ENCODE peak calls at places on chromosomes 16 and 17, in ten cellular contexts. R is pancreas; O is fibroblast of mammary gland; Y is right lobe of liver; I is AG10803; L is SK-MEL-5; N is stimulated activated CD4-positive, alpha-beta T cell treated with anti-CD3 and anti-CD28 coated beads, Interleukin-1b, Interleukin-23, amount 100 ng/mL, for 24 hours; H is effector memory CD4-positive, alpha-beta T cell; Z is cerebellar cortex; S is DMS53. J is an unnamed sample.

GRCh38 chr16:22360963-22361659 is 13.3 kb downstream of the CDR2 start:
- DNase-seq in R (no peak), O (no peak), Y (no peak), I (no peak), L (peak), N (no peak), H (no peak), Z (no peak), S (no peak), J (no peak)

GRCh38 chr17:32197987-32198386 is 55.7 kb downstream of the RHOT1 start:
- DNase-seq in R (no peak), O (no peak), Y (no peak), I (no peak), L (no peak), N (no peak), H (no peak), Z (no peak), S (no peak), J (no peak)

GRCh38 chr17:27760069-27760885 is 40.1 kb downstream of the NOS2 start:
- DNase-seq in R (peak), O (peak), Y (peak), I (peak), L (peak), N (peak), H (peak), Z (peak), S (peak), J (no peak)

GRCh38 chr16:85504242-85504641 is 108.9 kb upstream of the GSE1 start:
- DNase-seq in R (no peak), O (no peak), Y (no peak), I (no peak), L (no peak), N (no peak), H (no peak), Z (no peak), S (peak), J (no peak)

GRCh38 chr16:66036162-66036561 is 330.3 kb upstream of the CDH5 start:
- DNase-seq in R (no peak), O (peak), Y (peak), I (peak), L (no peak), N (no peak), H (no peak), Z (no peak), S (no peak), J (no peak)

GRCh38 chr17:57405486-57406072 is 149.3 kb downstream of the MSI2 start:
- DNase-seq in R (no peak), O (no peak), Y (no peak), I (no peak), L (no peak), N (no peak), H (no peak), Z (no peak), S (no peak), J (no peak)

GRCh38 chr16:1202274-1202673 is 22.8 kb downstream of the TPSG1 start:
- DNase-seq in R (no peak), O (no peak), Y (no peak), I (no peak), L (no peak), N (no peak), H (no peak), Z (no peak), S (no peak), J (no peak)

GRCh38 chr16:72474511-72475123 is 302.7 kb upstream of the PMFBP1 start:
- DNase-seq in R (no peak), O (peak), Y (no peak), I (peak), L (peak), N (no peak), H (no peak), Z (peak), S (peak), J (no peak)

GRCh38 chr17:33686171-33686570 is 393.1 kb upstream of the ASIC2 start:
- DNase-seq in R (no peak), O (peak), Y (no peak), I (no peak), L (peak), N (no peak), H (no peak), Z (no peak), S (peak), J (no peak)

GRCh38 chr16:59880626-59881025 is 1146.5 kb upstream of the GOT2 start:
- DNase-seq in R (no peak), O (no peak), Y (no peak), I (peak), L (peak), N (no peak), H (no peak), Z (no peak), S (no peak), J (no peak)

GRCh38 chr16:86508947-86509758 is 1.2 kb upstream of the FOXF1 start:
- DNase-seq in R (no peak), O (peak), Y (peak), I (peak), L (no peak), N (no peak), H (no peak), Z (no peak), S (peak), J (no peak)

GRCh38 chr17:82978765-82979349 is 100.6 kb upstream of the METRNL start:
- DNase-seq in R (no peak), O (no peak), Y (no peak), I (no peak), L (no peak), N (no peak), H (no peak), Z (no peak), S (no peak), J (no peak)

GRCh38 chr16:75591001-75591852 is 25.0 kb downstream of the GABARAPL2 start:
- DNase-seq in R (no peak), O (peak), Y (no peak), I (peak), L (no peak), N (no peak), H (no peak), Z (no peak), S (no peak), J (no peak)

GRCh38 chr16:24036614-24037013 is 200.8 kb downstream of the PRKCB start:
- DNase-seq in R (peak), O (peak), Y (no peak), I (peak), L (peak), N (peak), H (peak), Z (peak), S (peak), J (peak)

GRCh38 chr16:55475919-55476318 is 3.1 kb upstream of the MMP2 start:
- DNase-seq in R (no peak), O (no peak), Y (no peak), I (peak), L (no peak), N (no peak), H (no peak), Z (no peak), S (no peak), J (no peak)

GRCh38 chr16:359871-360697 is 7.6 kb upstream of the AXIN1 start:
- DNase-seq in R (no peak), O (no peak), Y (no peak), I (no peak), L (no peak), N (no peak), H (no peak), Z (no peak), S (no peak), J (no peak)

GRCh38 chr17:42797067-42798007 is 1.2 kb downstream of the COA3 start:
- DNase-seq in R (peak), O (no peak), Y (no peak), I (no peak), L (no peak), N (no peak), H (no peak), Z (no peak), S (peak), J (no peak)

GRCh38 chr17:77145635-77146632 is 5.2 kb downstream of the SEC14L1 start:
- DNase-seq in R (peak), O (peak), Y (peak), I (peak), L (peak), N (no peak), H (no peak), Z (peak), S (no peak), J (peak)

GRCh38 chr17:42378597-42379594 is 9.3 kb downstream of the STAT3 start:
- DNase-seq in R (no peak), O (peak), Y (no peak), I (peak), L (no peak), N (no peak), H (no peak), Z (no peak), S (peak), J (no peak)

GRCh38 chr16:88393571-88393970 is 10.8 kb downstream of the ZNF469 start:
- DNase-seq in R (no peak), O (no peak), Y (no peak), I (no peak), L (no peak), N (no peak), H (no peak), Z (no peak), S (no peak), J (no peak)

GRCh38 chr16:5323284-5323683 is 225.7 kb upstream of the EEF2KMT start:
- DNase-seq in R (no peak), O (peak), Y (no peak), I (no peak), L (no peak), N (no peak), H (no peak), Z (no peak), S (no peak), J (no peak)

GRCh38 chr16:2819939-2820835 is 3.1 kb downstream of the PRSS21 start:
- DNase-seq in R (no peak), O (no peak), Y (no peak), I (no peak), L (no peak), N (no peak), H (no peak), Z (no peak), S (no peak), J (no peak)

J was measured in cerebellum.